ENCODE peak calls at places on chromosomes 1 and 21, in five cellular contexts. L, U, D, I and O are unnamed samples.
A peak's percentile ranks its signal among the peaks of the same experiment; 100 is the strongest.

GRCh38 chr1:226489718-226490440 is 58.7 kb upstream of the STUM start:
- DNase-seq in L (no peak), U (no peak), D (no peak), I (no peak), O (no peak)

GRCh38 chr1:100443739-100444571 is 91.6 kb downstream of the CDC14A start:
- DNase-seq in L (no peak), U (no peak), D (no peak), I (peak; percentile 90), O (peak; percentile 35)

GRCh38 chr1:12621346-12622320 is 3.6 kb upstream of the DHRS3 start:
- DNase-seq in L (no peak), U (peak; percentile 63), D (peak; percentile 57), I (peak; percentile 46), O (no peak)

GRCh38 chr1:109740615-109741373 is at the start of gene GSTM3:
- DNase-seq in L (no peak), U (no peak), D (no peak), I (no peak), O (no peak)

GRCh38 chr1:243364866-243365265 is 109.0 kb downstream of the SDCCAG8 start:
- DNase-seq in L (no peak), U (no peak), D (no peak), I (no peak), O (no peak)

GRCh38 chr1:221557024-221557423 is 184.9 kb downstream of the DUSP10 start:
- DNase-seq in L (no peak), U (no peak), D (no peak), I (no peak), O (peak; percentile 14)

GRCh38 chr1:26787381-26787705 is 407 bp upstream of the PIGV start:
- DNase-seq in L (no peak), U (no peak), D (peak; percentile 52), I (peak; percentile 72), O (peak; percentile 49)

GRCh38 chr1:212034516-212035122 is 738 bp downstream of the INTS7 start:
- DNase-seq in L (no peak), U (no peak), D (no peak), I (no peak), O (no peak)

GRCh38 chr1:16915627-16915973 is 6.1 kb upstream of the CROCC start:
- DNase-seq in L (no peak), U (no peak), D (no peak), I (no peak), O (peak; percentile 44)

GRCh38 chr1:48061162-48062136 is 64.3 kb upstream of the TRABD2B start:
- DNase-seq in L (no peak), U (peak; percentile 38), D (peak; percentile 52), I (peak; percentile 25), O (peak; percentile 67)

GRCh38 chr1:16145988-16146887 is 9.6 kb downstream of the EPHA2 start:
- DNase-seq in L (no peak), U (peak; percentile 93), D (peak; percentile 59), I (peak; percentile 96), O (peak; percentile 77)

GRCh38 chr1:36349241-36349671 is 25.8 kb upstream of the EVA1B start:
- DNase-seq in L (no peak), U (no peak), D (no peak), I (peak; percentile 59), O (peak; percentile 79)

GRCh38 chr21:33866851-33867250 is 48.8 kb downstream of the ATP5PO start:
- DNase-seq in L (no peak), U (no peak), D (no peak), I (peak; percentile 56), O (peak; percentile 75)

GRCh38 chr1:39205102-39205780 is 746 bp downstream of the MACF1 start:
- DNase-seq in L (peak; percentile 57), U (peak; percentile 66), D (peak; percentile 34), I (peak; percentile 81), O (peak; percentile 77)

GRCh38 chr21:17576080-17576835 is 36.4 kb downstream of the BTG3 start:
- DNase-seq in L (no peak), U (no peak), D (no peak), I (peak; percentile 29), O (no peak)

GRCh38 chr1:25036117-25036546 is 106.1 kb upstream of the RUNX3 start:
- DNase-seq in L (no peak), U (no peak), D (no peak), I (no peak), O (no peak)

DNA sequence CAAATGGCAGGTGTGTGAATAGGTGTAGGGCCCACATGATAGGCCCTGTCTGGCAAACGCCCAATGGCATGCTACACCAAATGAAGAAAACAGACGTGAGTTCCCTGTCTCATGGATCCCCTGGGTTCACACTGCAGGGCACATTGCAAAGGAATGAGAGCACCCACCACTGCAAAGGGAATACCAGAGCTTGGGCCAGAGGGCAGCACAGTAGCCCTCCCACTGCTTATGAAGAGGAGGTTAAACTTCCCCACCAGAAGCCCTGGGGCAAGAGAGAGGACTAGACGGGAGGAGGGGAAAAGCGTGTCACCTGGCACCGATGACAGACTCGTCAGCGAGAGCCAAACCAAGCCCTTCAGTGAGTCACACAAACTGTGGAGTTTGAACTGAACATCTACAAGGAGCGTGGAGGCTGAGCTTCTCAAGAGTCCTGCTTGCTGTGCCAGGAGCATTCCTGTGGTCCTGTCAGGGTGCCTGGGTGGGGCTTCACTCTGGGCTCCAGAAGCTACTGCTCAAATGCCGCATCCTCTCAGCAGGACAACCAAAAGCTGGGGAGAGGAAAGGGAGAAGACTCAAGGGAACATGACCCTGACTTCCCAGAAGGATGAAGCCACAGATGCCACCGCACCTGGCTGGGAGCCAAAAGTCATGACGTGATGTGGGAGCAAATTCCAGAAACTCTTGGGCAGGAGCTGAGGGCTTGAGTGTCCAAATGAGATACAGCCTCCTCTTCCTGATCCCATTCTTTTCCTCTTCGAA is 61.1 kb downstream of the TOMM20 start:
- DNase-seq in L (peak; percentile 98), U (peak; percentile 78), D (peak; percentile 83), I (peak; percentile 100), O (peak; percentile 100)
- H3K4me3 ChIP-seq in L (no peak overlapping the region), U (no peak overlapping the region), D (no peak overlapping the region), I (no peak overlapping the region), O (no peak overlapping the region)

DNA sequence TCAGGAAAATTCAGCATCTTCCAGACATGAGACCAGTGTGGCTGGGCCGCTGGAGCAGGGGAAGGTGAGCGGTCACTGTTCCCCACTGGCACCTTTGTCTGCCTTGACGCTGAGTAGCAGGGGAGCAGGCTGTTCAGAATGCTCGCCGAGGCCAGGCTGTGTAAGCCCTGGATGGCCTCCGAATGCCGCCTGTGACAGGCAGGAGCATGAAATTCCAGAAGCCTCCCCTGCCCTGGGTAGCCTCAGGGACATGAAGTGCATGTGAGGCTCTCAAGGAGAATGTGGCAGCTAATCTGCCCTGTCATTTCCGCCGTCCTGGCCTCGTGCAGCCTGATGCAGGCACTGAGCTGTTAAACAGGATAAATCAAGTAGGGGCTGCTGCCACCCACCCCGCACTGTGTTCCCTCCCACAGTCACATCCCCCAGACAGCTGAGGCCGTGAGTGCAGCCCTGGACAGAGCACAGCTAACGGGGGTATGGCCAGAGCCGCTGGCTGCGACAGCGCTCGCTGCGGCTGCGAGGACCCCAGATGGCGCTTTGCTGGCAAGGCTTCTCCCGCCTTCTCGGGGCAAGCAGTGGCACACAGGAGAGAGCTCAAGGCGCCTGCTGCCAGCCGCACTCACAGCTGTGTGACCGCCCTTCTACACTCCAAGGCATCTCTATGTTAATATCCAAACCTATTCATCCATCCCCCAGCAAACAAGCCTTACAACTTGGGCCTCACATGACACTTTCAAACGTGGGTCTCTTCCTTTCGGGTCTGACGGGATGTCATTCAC is 105.0 kb upstream of the COL6A1 start:
- DNase-seq in L (no peak), U (no peak), D (no peak), I (no peak), O (no peak)
- TF ChIP-seq CTCF in L (no peak), U (no peak), D (no peak), I (no peak), O (no peak)

GRCh38 chr1:111792249-111792648 is 36.5 kb downstream of the DDX20 start:
- DNase-seq in L (no peak), U (no peak), D (no peak), I (no peak), O (no peak)
- H3K4me3 ChIP-seq in L (no peak overlapping the region), U (no peak overlapping the region), D (no peak overlapping the region), I (no peak overlapping the region), O (no peak overlapping the region)

GRCh38 chr1:230120949-230121381 is 53.9 kb downstream of the GALNT2 start:
- DNase-seq in L (no peak), U (no peak), D (no peak), I (no peak), O (peak; percentile 57)
- TF ChIP-seq CTCF in L (peak; percentile 51), U (peak; percentile 47), D (peak; percentile 46), I (peak; percentile 51), O (peak; percentile 58)